ENCODE peak calls at places on chromosomes 11 and 22, in eight cellular contexts. One of them, this sample, is unnamed.

GRCh38 chr11:75782540-75783263 is 14.1 kb downstream of the DGAT2 start:
- DNase-seq in transverse colon: no peak
- DNase-seq in SK-N-SH: no peak
- DNase-seq in stomach: no peak
- DNase-seq in sigmoid colon: no peak
- DNase-seq in H1: no peak
- DNase-seq in K562: no peak
- DNase-seq in GM12878: no peak
- DNase-seq in this sample: no peak

GRCh38 chr11:1751999-1752906 is 1.9 kb upstream of the IFITM10 start:
- DNase-seq in transverse colon: peak
- DNase-seq in SK-N-SH: peak
- DNase-seq in stomach: no peak
- DNase-seq in sigmoid colon: no peak
- DNase-seq in H1: no peak
- DNase-seq in K562: no peak
- DNase-seq in GM12878: no peak
- DNase-seq in this sample: peak

GRCh38 chr11:102427068-102427467 is 25.5 kb downstream of the TMEM123 start:
- DNase-seq in transverse colon: no peak
- DNase-seq in SK-N-SH: no peak
- DNase-seq in stomach: no peak
- DNase-seq in sigmoid colon: no peak
- DNase-seq in H1: no peak
- DNase-seq in K562: no peak
- DNase-seq in GM12878: no peak
- DNase-seq in this sample: no peak

GRCh38 chr11:62898027-62898426 is 17.3 kb downstream of the SLC3A2 start:
- DNase-seq in transverse colon: no peak
- DNase-seq in SK-N-SH: no peak
- DNase-seq in stomach: no peak
- DNase-seq in sigmoid colon: no peak
- DNase-seq in H1: no peak
- DNase-seq in K562: no peak
- DNase-seq in GM12878: no peak
- DNase-seq in this sample: no peak

GRCh38 chr11:7079545-7080135 is 9.2 kb upstream of the RBMXL2 start:
- DNase-seq in transverse colon: no peak
- DNase-seq in SK-N-SH: no peak
- DNase-seq in stomach: no peak
- DNase-seq in sigmoid colon: no peak
- DNase-seq in H1: no peak
- DNase-seq in K562: peak
- DNase-seq in GM12878: no peak
- DNase-seq in this sample: no peak

GRCh38 chr11:124875943-124876817 is 10.9 kb downstream of the ROBO3 start:
- DNase-seq in transverse colon: peak
- DNase-seq in SK-N-SH: peak
- DNase-seq in stomach: peak
- DNase-seq in sigmoid colon: peak
- DNase-seq in H1: peak
- DNase-seq in K562: peak
- DNase-seq in GM12878: peak
- DNase-seq in this sample: peak

GRCh38 chr11:109783842-109784241 is 309.4 kb upstream of the ZC3H12C start:
- DNase-seq in transverse colon: peak
- DNase-seq in SK-N-SH: peak
- DNase-seq in stomach: no peak
- DNase-seq in sigmoid colon: no peak
- DNase-seq in H1: no peak
- DNase-seq in K562: no peak
- DNase-seq in GM12878: peak
- DNase-seq in this sample: no peak

GRCh38 chr11:132563050-132563449 is 969.3 kb downstream of the OPCML start:
- DNase-seq in transverse colon: no peak
- DNase-seq in SK-N-SH: no peak
- DNase-seq in stomach: no peak
- DNase-seq in sigmoid colon: no peak
- DNase-seq in H1: no peak
- DNase-seq in K562: no peak
- DNase-seq in GM12878: no peak
- DNase-seq in this sample: no peak

GRCh38 chr11:15852179-15852578 is 504.2 kb downstream of the SOX6 start:
- DNase-seq in transverse colon: peak
- DNase-seq in SK-N-SH: no peak
- DNase-seq in stomach: peak
- DNase-seq in sigmoid colon: no peak
- DNase-seq in H1: no peak
- DNase-seq in K562: peak
- DNase-seq in GM12878: no peak
- DNase-seq in this sample: no peak

GRCh38 chr22:30212363-30212995 is 34.1 kb downstream of the LIF start:
- DNase-seq in transverse colon: peak
- DNase-seq in SK-N-SH: peak
- DNase-seq in stomach: peak
- DNase-seq in sigmoid colon: peak
- DNase-seq in H1: no peak
- DNase-seq in K562: no peak
- DNase-seq in GM12878: no peak
- DNase-seq in this sample: peak

GRCh38 chr22:42623756-42624446 is 9.2 kb upstream of the POLDIP3 start:
- DNase-seq in transverse colon: peak
- DNase-seq in SK-N-SH: no peak
- DNase-seq in stomach: no peak
- DNase-seq in sigmoid colon: no peak
- DNase-seq in H1: no peak
- DNase-seq in K562: no peak
- DNase-seq in GM12878: no peak
- DNase-seq in this sample: no peak

GRCh38 chr11:90753546-90753945 is 530.7 kb upstream of the CHORDC1 start:
- DNase-seq in transverse colon: no peak
- DNase-seq in SK-N-SH: no peak
- DNase-seq in stomach: no peak
- DNase-seq in sigmoid colon: no peak
- DNase-seq in H1: no peak
- DNase-seq in K562: no peak
- DNase-seq in GM12878: no peak
- DNase-seq in this sample: no peak

GRCh38 chr22:23692598-23693291 is 1.9 kb downstream of the RGL4 start:
- DNase-seq in transverse colon: no peak
- DNase-seq in SK-N-SH: no peak
- DNase-seq in stomach: no peak
- DNase-seq in sigmoid colon: no peak
- DNase-seq in H1: no peak
- DNase-seq in K562: peak
- DNase-seq in GM12878: no peak
- DNase-seq in this sample: no peak

GRCh38 chr11:2975594-2975993 is 16.5 kb downstream of the NAP1L4 start:
- DNase-seq in transverse colon: no peak
- DNase-seq in SK-N-SH: peak
- DNase-seq in stomach: peak
- DNase-seq in sigmoid colon: no peak
- DNase-seq in H1: no peak
- DNase-seq in K562: peak
- DNase-seq in GM12878: no peak
- DNase-seq in this sample: no peak

GRCh38 chr11:113240389-113240788 is 74.0 kb upstream of the TTC12 start:
- DNase-seq in transverse colon: no peak
- DNase-seq in SK-N-SH: no peak
- DNase-seq in stomach: no peak
- DNase-seq in sigmoid colon: no peak
- DNase-seq in H1: no peak
- DNase-seq in K562: no peak
- DNase-seq in GM12878: no peak
- DNase-seq in this sample: no peak

GRCh38 chr11:79406376-79406775 is 34.5 kb downstream of the TENM4 start:
- DNase-seq in transverse colon: no peak
- DNase-seq in SK-N-SH: no peak
- DNase-seq in stomach: no peak
- DNase-seq in sigmoid colon: no peak
- DNase-seq in H1: no peak
- DNase-seq in K562: no peak
- DNase-seq in GM12878: peak
- DNase-seq in this sample: no peak

GRCh38 chr11:118921929-118922744 is 3.6 kb downstream of the BCL9L start:
- DNase-seq in transverse colon: peak
- DNase-seq in SK-N-SH: peak
- DNase-seq in stomach: peak
- DNase-seq in sigmoid colon: peak
- DNase-seq in H1: no peak
- DNase-seq in K562: no peak
- DNase-seq in GM12878: no peak
- DNase-seq in this sample: no peak

GRCh38 chr11:117828641-117829368 is 4.3 kb upstream of the FXYD2 start:
- DNase-seq in transverse colon: peak
- DNase-seq in SK-N-SH: no peak
- DNase-seq in stomach: peak
- DNase-seq in sigmoid colon: peak
- DNase-seq in H1: no peak
- DNase-seq in K562: peak
- DNase-seq in GM12878: no peak
- DNase-seq in this sample: peak

GRCh38 chr11:46391186-46391577 is 394 bp downstream of the CHRM4 start:
- DNase-seq in transverse colon: no peak
- DNase-seq in SK-N-SH: peak
- DNase-seq in stomach: no peak
- DNase-seq in sigmoid colon: no peak
- DNase-seq in H1: no peak
- DNase-seq in K562: no peak
- DNase-seq in GM12878: no peak
- DNase-seq in this sample: no peak

GRCh38 chr11:33779849-33780528 is 5.7 kb upstream of the FBXO3 start:
- DNase-seq in transverse colon: no peak
- DNase-seq in SK-N-SH: no peak
- DNase-seq in stomach: no peak
- DNase-seq in sigmoid colon: no peak
- DNase-seq in H1: no peak
- DNase-seq in K562: no peak
- DNase-seq in GM12878: no peak
- DNase-seq in this sample: no peak

GRCh38 chr22:39992088-39992826 is 2.5 kb upstream of the FAM83F start:
- DNase-seq in transverse colon: no peak
- DNase-seq in SK-N-SH: no peak
- DNase-seq in stomach: no peak
- DNase-seq in sigmoid colon: no peak
- DNase-seq in H1: no peak
- DNase-seq in K562: no peak
- DNase-seq in GM12878: no peak
- DNase-seq in this sample: no peak

GRCh38 chr11:88489030-88489429 is 151.5 kb upstream of the CTSC start:
- DNase-seq in transverse colon: no peak
- DNase-seq in SK-N-SH: no peak
- DNase-seq in stomach: no peak
- DNase-seq in sigmoid colon: no peak
- DNase-seq in H1: no peak
- DNase-seq in K562: no peak
- DNase-seq in GM12878: no peak
- DNase-seq in this sample: no peak
- TF ChIP-seq EP300 in transverse colon: no peak
- TF ChIP-seq EP300 in SK-N-SH: no peak
- TF ChIP-seq EP300 in stomach: no peak
- TF ChIP-seq EP300 in sigmoid colon: no peak
- TF ChIP-seq EP300 in H1: no peak
- TF ChIP-seq EP300 in K562: no peak
- TF ChIP-seq EP300 in GM12878: no peak
- TF ChIP-seq EP300 in this sample: no peak

DNA sequence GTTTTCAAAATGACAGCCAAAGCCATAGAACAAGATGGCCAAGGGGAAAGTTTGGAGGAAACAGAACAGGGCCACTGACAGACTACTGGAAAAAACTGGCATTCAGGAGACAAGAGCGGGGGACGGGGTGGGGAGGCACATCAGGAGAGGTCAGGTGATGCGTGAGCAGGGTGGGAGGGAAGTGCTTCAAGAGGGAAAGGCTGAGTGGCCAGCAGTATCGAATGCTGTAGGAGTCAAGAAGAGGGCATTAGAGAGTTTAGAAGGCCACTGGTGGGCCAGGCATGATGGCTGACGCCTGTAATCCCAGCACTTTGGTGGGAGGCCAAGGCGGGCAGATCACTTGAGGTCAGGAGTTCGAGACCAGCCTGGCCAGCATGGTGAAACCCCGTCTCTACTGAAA is 8.2 kb downstream of the GTPBP1 start:
- DNase-seq in transverse colon: no peak
- DNase-seq in SK-N-SH: no peak
- DNase-seq in stomach: peak
- DNase-seq in sigmoid colon: no peak
- DNase-seq in H1: no peak
- DNase-seq in K562: peak
- DNase-seq in GM12878: no peak
- DNase-seq in this sample: no peak
- H3K4me3 ChIP-seq in transverse colon: no peak
- H3K4me3 ChIP-seq in SK-N-SH: no peak
- H3K4me3 ChIP-seq in stomach: no peak
- H3K4me3 ChIP-seq in sigmoid colon: no peak
- H3K4me3 ChIP-seq in H1: no peak
- H3K4me3 ChIP-seq in K562: no peak
- H3K4me3 ChIP-seq in GM12878: no peak
- H3K4me3 ChIP-seq in this sample: no peak

GRCh38 chr11:57905439-57905838 is 118.2 kb upstream of the OR9Q1 start:
- DNase-seq in transverse colon: peak
- DNase-seq in SK-N-SH: no peak
- DNase-seq in stomach: no peak
- DNase-seq in sigmoid colon: no peak
- DNase-seq in H1: no peak
- DNase-seq in K562: peak
- DNase-seq in GM12878: no peak
- DNase-seq in this sample: no peak

GRCh38 chr11:57904369-57904768 is 119.3 kb upstream of the OR9Q1 start:
- DNase-seq in transverse colon: no peak
- DNase-seq in SK-N-SH: no peak
- DNase-seq in stomach: no peak
- DNase-seq in sigmoid colon: no peak
- DNase-seq in H1: no peak
- DNase-seq in K562: no peak
- DNase-seq in GM12878: no peak
- DNase-seq in this sample: no peak

GRCh38 chr11:57903011-57903410 is 120.7 kb upstream of the OR9Q1 start:
- DNase-seq in transverse colon: no peak
- DNase-seq in SK-N-SH: no peak
- DNase-seq in stomach: no peak
- DNase-seq in sigmoid colon: no peak
- DNase-seq in H1: no peak
- DNase-seq in K562: no peak
- DNase-seq in GM12878: no peak
- DNase-seq in this sample: no peak

GRCh38 chr11:57901756-57902155 is 121.9 kb upstream of the OR9Q1 start:
- DNase-seq in transverse colon: no peak
- DNase-seq in SK-N-SH: no peak
- DNase-seq in stomach: no peak
- DNase-seq in sigmoid colon: no peak
- DNase-seq in H1: no peak
- DNase-seq in K562: peak
- DNase-seq in GM12878: no peak
- DNase-seq in this sample: no peak

GRCh38 chr11:57903441-57904123 is 120.1 kb upstream of the OR9Q1 start:
- DNase-seq in transverse colon: peak
- DNase-seq in SK-N-SH: no peak
- DNase-seq in stomach: peak
- DNase-seq in sigmoid colon: no peak
- DNase-seq in H1: no peak
- DNase-seq in K562: peak
- DNase-seq in GM12878: no peak
- DNase-seq in this sample: peak
- TF ChIP-seq POLR2AphosphoS5 in transverse colon: peak
- TF ChIP-seq POLR2AphosphoS5 in SK-N-SH: no peak
- TF ChIP-seq POLR2AphosphoS5 in stomach: no peak
- TF ChIP-seq POLR2AphosphoS5 in sigmoid colon: no peak
- TF ChIP-seq POLR2AphosphoS5 in H1: no peak
- TF ChIP-seq POLR2AphosphoS5 in K562: no peak
- TF ChIP-seq POLR2AphosphoS5 in GM12878: no peak
- TF ChIP-seq POLR2AphosphoS5 in this sample: no peak

GRCh38 chr11:28077524-28077923 is 30.4 kb downstream of the KIF18A start:
- DNase-seq in transverse colon: no peak
- DNase-seq in SK-N-SH: no peak
- DNase-seq in stomach: no peak
- DNase-seq in sigmoid colon: no peak
- DNase-seq in H1: no peak
- DNase-seq in K562: no peak
- DNase-seq in GM12878: no peak
- DNase-seq in this sample: no peak
- TF ChIP-seq EP300 in transverse colon: no peak
- TF ChIP-seq EP300 in SK-N-SH: no peak
- TF ChIP-seq EP300 in stomach: no peak
- TF ChIP-seq EP300 in sigmoid colon: no peak
- TF ChIP-seq EP300 in H1: no peak
- TF ChIP-seq EP300 in K562: no peak
- TF ChIP-seq EP300 in GM12878: no peak
- TF ChIP-seq EP300 in this sample: no peak